ENCODE peak calls at places on chromosome 16, in five cellular contexts. Z is GM12878, K is K562, E is HepG2, S is SK-N-SH. Q is an unnamed sample.

GRCh38 chr16:49763826-49764225 is 92.1 kb downstream of the ZNF423 start:
- DNase-seq in Z (no peak), K (no peak), E (no peak), S (no peak), Q (no peak)

GRCh38 chr16:57446530-57447141 is 549 bp downstream of the CIAPIN1 start:
- DNase-seq in Z (no peak), K (peak), E (no peak), S (peak), Q (peak)

GRCh38 chr16:57039148-57039812 is 49.9 kb downstream of the NLRC5 start:
- DNase-seq in Z (peak), K (no peak), E (no peak), S (no peak), Q (peak)

GRCh38 chr16:1194665-1195392 is 30.2 kb downstream of the TPSG1 start:
- DNase-seq in Z (no peak), K (peak), E (no peak), S (peak), Q (no peak)

GRCh38 chr16:13811834-13812233 is 108.1 kb upstream of the ERCC4 start:
- DNase-seq in Z (no peak), K (no peak), E (no peak), S (no peak), Q (no peak)

GRCh38 chr16:79980650-79981521 is 380.3 kb upstream of the MAF start:
- DNase-seq in Z (no peak), K (no peak), E (no peak), S (no peak), Q (no peak)

GRCh38 chr16:70661918-70662641 is 15.7 kb downstream of the IL34 start:
- DNase-seq in Z (no peak), K (no peak), E (no peak), S (peak), Q (no peak)

GRCh38 chr16:88527937-88528743 is 42.1 kb upstream of the ZC3H18 start:
- DNase-seq in Z (no peak), K (no peak), E (no peak), S (no peak), Q (no peak)

GRCh38 chr16:3149630-3150345 is 15.0 kb downstream of the ZNF213 start:
- DNase-seq in Z (no peak), K (peak), E (no peak), S (peak), Q (peak)

GRCh38 chr16:87314990-87315420 is 2.2 kb downstream of the C16orf95 start:
- DNase-seq in Z (no peak), K (no peak), E (no peak), S (no peak), Q (no peak)
- TF ChIP-seq MXI1 in Z (no peak), K (no peak), E (no peak), S (no peak), Q (no peak)

GRCh38 chr16:83328936-83329335 is 478.8 kb upstream of the HSBP1 start:
- DNase-seq in Z (no peak), K (no peak), E (no peak), S (no peak), Q (no peak)
- TF ChIP-seq MXI1 in Z (no peak), K (no peak), E (no peak), S (no peak), Q (no peak)

DNA sequence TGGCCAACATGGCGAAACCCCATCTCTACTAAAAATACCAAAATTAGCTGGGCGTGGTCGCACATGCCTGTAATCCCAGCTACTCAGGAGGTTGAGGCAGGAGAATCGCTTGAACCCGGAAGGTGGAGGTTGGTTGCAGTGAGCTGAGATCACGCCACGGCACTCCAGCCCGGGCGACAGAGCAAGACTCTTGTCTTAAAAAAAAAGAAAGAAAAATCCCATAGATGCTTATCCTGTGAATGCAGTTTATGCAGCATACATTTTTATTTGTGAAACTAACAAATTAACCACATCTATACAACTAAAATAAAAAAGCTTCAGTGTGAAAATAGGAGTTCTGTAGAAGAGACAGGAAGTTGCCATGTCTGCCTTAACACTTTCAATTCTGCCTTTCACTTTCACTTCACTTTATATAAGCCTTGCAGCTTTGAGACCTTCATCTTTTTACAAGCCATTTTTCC is 7.1 kb downstream of the IGSF6 start:
- DNase-seq in Z (peak), K (no peak), E (no peak), S (no peak), Q (peak)
- TF ChIP-seq MXI1 in Z (no peak), K (no peak), E (no peak), S (no peak), Q (no peak)

DNA sequence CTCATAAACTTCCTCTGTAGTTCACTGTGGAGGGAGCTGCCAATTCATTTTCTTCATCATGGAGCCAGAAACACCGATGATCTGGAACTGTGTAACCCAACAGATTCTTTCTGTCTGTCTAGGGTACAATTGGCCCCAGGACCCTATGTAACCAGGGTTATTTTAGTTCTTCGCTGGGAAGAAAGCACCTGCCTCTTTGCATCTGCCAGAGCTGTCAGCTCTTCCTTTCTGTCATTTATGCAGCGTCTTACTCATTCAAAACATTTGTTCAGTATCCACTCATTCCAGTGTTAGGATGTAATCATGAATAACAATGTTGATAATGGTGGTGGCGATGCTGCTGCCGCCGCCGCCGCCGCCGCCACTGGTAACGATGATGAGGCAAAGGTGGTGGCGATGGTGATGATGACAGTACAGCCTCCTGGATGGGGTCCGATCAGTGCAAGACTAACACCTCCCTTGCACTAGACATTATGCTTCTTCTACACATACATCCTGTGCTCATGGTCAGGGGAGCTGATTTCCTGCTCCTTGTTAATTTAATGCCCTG is 46.1 kb downstream of the IRX5 start:
- DNase-seq in Z (no peak), K (no peak), E (no peak), S (no peak), Q (no peak)
- TF ChIP-seq MXI1 in Z (no peak), K (no peak), E (no peak), S (no peak), Q (no peak)

GRCh38 chr16:47779201-47780016 is 318.3 kb downstream of the PHKB start:
- DNase-seq in Z (peak), K (peak), E (no peak), S (no peak), Q (peak)
- TF ChIP-seq MXI1 in Z (no peak), K (no peak), E (no peak), S (no peak), Q (no peak)

GRCh38 chr16:81442909-81443687 is 1.5 kb upstream of the CMIP start:
- DNase-seq in Z (no peak), K (no peak), E (peak), S (no peak), Q (no peak)
- TF ChIP-seq MXI1 in Z (no peak), K (no peak), E (no peak), S (no peak), Q (no peak)

GRCh38 chr16:27791404-27791719 is 241.4 kb downstream of the KATNIP start:
- DNase-seq in Z (no peak), K (no peak), E (no peak), S (no peak), Q (no peak)
- TF ChIP-seq MXI1 in Z (no peak), K (no peak), E (no peak), S (no peak), Q (no peak)

GRCh38 chr16:82943371-82943770 is 316.6 kb downstream of the CDH13 start:
- DNase-seq in Z (no peak), K (no peak), E (no peak), S (no peak), Q (peak)
- TF ChIP-seq MXI1 in Z (no peak), K (no peak), E (no peak), S (no peak), Q (no peak)